ENCODE peak calls at places on chromosomes 5 and 9, in eight cellular contexts. U, Y, C, G, N, B, Z and K are unnamed samples.
A peak's percentile ranks its signal among the peaks of the same experiment; 100 is the strongest.

GRCh38 chr5:171961117-171961516 is 45.3 kb downstream of the FBXW11 start:
- DNase-seq in U (no peak), Y (no peak), C (no peak), G (no peak), N (no peak), B (no peak), Z (no peak), K (no peak)

GRCh38 chr5:104370523-104370922 is 807.9 kb upstream of the NUDT12 start:
- DNase-seq in U (no peak), Y (no peak), C (no peak), G (no peak), N (no peak), B (no peak), Z (no peak), K (no peak)

GRCh38 chr9:115262477-115262876 is 144.5 kb upstream of the TNC start:
- DNase-seq in U (peak; percentile 53), Y (no peak), C (no peak), G (peak; percentile 66), N (peak; percentile 86), B (peak; percentile 88), Z (peak; percentile 68), K (peak; percentile 47)

GRCh38 chr5:150636391-150637244 is 3.8 kb upstream of the SYNPO start:
- DNase-seq in U (peak; percentile 88), Y (peak; percentile 63), C (no peak), G (peak; percentile 69), N (peak; percentile 55), B (peak; percentile 84), Z (no peak), K (peak; percentile 74)

GRCh38 chr5:92374859-92375258 is 991.7 kb upstream of the ARRDC3 start:
- DNase-seq in U (no peak), Y (no peak), C (no peak), G (no peak), N (no peak), B (peak; percentile 52), Z (no peak), K (no peak)

GRCh38 chr5:103475629-103476240 is 86.9 kb downstream of the NUDT12 start:
- DNase-seq in U (no peak), Y (no peak), C (no peak), G (no peak), N (no peak), B (no peak), Z (peak; percentile 33), K (no peak)

GRCh38 chr9:110650261-110650660 is 18.3 kb upstream of the MUSK start:
- DNase-seq in U (no peak), Y (no peak), C (no peak), G (no peak), N (no peak), B (no peak), Z (no peak), K (no peak)

GRCh38 chr9:81664638-81665513 is 24.5 kb downstream of the TLE1 start:
- DNase-seq in U (no peak), Y (no peak), C (no peak), G (no peak), N (no peak), B (no peak), Z (no peak), K (no peak)

GRCh38 chr9:4855861-4856260 is 63.1 kb downstream of the RCL1 start:
- DNase-seq in U (no peak), Y (peak; percentile 37), C (peak; percentile 45), G (no peak), N (no peak), B (no peak), Z (no peak), K (no peak)

GRCh38 chr5:132830436-132831094 is at the start of gene SHROOM1:
- DNase-seq in U (peak; percentile 50), Y (peak; percentile 52), C (no peak), G (peak; percentile 73), N (peak; percentile 69), B (peak; percentile 85), Z (peak; percentile 49), K (peak; percentile 89)

GRCh38 chr9:99167120-99167519 is 54.6 kb downstream of the ALG2 start:
- DNase-seq in U (no peak), Y (no peak), C (no peak), G (no peak), N (no peak), B (no peak), Z (no peak), K (no peak)

GRCh38 chr9:99169982-99170761 is 51.6 kb downstream of the ALG2 start:
- DNase-seq in U (no peak), Y (no peak), C (no peak), G (no peak), N (no peak), B (no peak), Z (no peak), K (no peak)

GRCh38 chr9:99169086-99169485 is 52.7 kb downstream of the ALG2 start:
- DNase-seq in U (no peak), Y (no peak), C (no peak), G (no peak), N (no peak), B (no peak), Z (no peak), K (no peak)

GRCh38 chr9:99166149-99166548 is 55.6 kb downstream of the ALG2 start:
- DNase-seq in U (no peak), Y (no peak), C (no peak), G (no peak), N (no peak), B (no peak), Z (no peak), K (no peak)

GRCh38 chr9:99167694-99168093 is 54.0 kb downstream of the ALG2 start:
- DNase-seq in U (no peak), Y (no peak), C (no peak), G (no peak), N (no peak), B (no peak), Z (no peak), K (no peak)
- TF ChIP-seq CTCF in U (no peak), Y (no peak), C (no peak), G (no peak), N (no peak), B (no peak), Z (no peak), K (no peak)

GRCh38 chr5:109406719-109407118 is 3.1 kb downstream of the PJA2 start:
- DNase-seq in U (no peak), Y (no peak), C (no peak), G (no peak), N (no peak), B (no peak), Z (no peak), K (no peak)
- H3K4me3 ChIP-seq in U (no peak overlapping the region), Y (peak overlapping the region; percentile 10), C (peak overlapping the region; percentile 93), G (no peak overlapping the region), N (peak overlapping the region; percentile 82), B (peak overlapping the region; percentile 10), Z (no peak overlapping the region), K (no peak overlapping the region)

GRCh38 chr5:142863856-142864255 is 93.7 kb downstream of the ARHGAP26 start:
- DNase-seq in U (no peak), Y (no peak), C (no peak), G (no peak), N (no peak), B (no peak), Z (no peak), K (no peak)
- H3K27ac ChIP-seq in U (no peak overlapping the region), Y (no peak overlapping the region), C (no peak overlapping the region), G (no peak overlapping the region), N (peak overlapping the region; percentile 68), B (no peak overlapping the region), Z (peak overlapping the region; percentile 60), K (no peak overlapping the region)

GRCh38 chr9:14417230-14417629 is 103.3 kb upstream of the NFIB start:
- DNase-seq in U (no peak), Y (no peak), C (no peak), G (no peak), N (no peak), B (no peak), Z (no peak), K (no peak)
- TF ChIP-seq CTCF in U (no peak), Y (no peak), C (no peak), G (no peak), N (no peak), B (no peak), Z (no peak), K (no peak)

DNA sequence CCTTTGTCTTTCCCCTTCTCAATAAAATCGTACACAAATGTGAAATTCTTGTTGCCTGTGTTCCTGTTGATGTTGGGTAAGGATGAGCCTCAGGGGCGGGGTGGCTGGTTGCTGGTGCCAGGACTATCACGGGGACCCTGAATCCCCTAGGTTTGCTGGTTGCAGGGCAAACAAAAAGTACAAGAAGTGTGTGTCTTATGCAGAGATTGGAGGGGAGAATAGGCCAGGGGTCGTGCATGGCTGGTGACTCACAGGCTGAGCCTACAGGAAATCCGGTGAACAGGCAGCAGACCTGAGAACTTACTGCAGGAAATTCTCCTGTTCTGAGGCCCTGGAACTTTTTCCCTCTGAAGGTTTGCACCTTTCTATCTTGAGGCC is 5.5 kb downstream of the ANXA2R start:
- DNase-seq in U (no peak), Y (no peak), C (no peak), G (no peak), N (no peak), B (no peak), Z (no peak), K (no peak)
- H3K4me3 ChIP-seq in U (no peak overlapping the region), Y (no peak overlapping the region), C (no peak overlapping the region), G (no peak overlapping the region), N (peak overlapping the region; percentile 56), B (no peak overlapping the region), Z (no peak overlapping the region), K (no peak overlapping the region)

GRCh38 chr5:59103303-59103702 is 520.4 kb downstream of the RAB3C start:
- DNase-seq in U (no peak), Y (no peak), C (no peak), G (no peak), N (no peak), B (no peak), Z (no peak), K (no peak)
- H3K27ac ChIP-seq in U (no peak overlapping the region), Y (no peak overlapping the region), C (no peak overlapping the region), G (no peak overlapping the region), N (no peak overlapping the region), B (no peak overlapping the region), Z (peak overlapping the region; percentile 98), K (no peak overlapping the region)

GRCh38 chr5:180201051-180201987 is 7.7 kb downstream of the RASGEF1C start:
- DNase-seq in U (no peak), Y (no peak), C (no peak), G (no peak), N (no peak), B (no peak), Z (peak; percentile 35), K (no peak)
- TF ChIP-seq CTCF in U (peak; percentile 22), Y (no peak), C (peak; percentile 44), G (no peak), N (peak; percentile 35), B (no peak), Z (peak; percentile 34), K (peak; percentile 17)

DNA sequence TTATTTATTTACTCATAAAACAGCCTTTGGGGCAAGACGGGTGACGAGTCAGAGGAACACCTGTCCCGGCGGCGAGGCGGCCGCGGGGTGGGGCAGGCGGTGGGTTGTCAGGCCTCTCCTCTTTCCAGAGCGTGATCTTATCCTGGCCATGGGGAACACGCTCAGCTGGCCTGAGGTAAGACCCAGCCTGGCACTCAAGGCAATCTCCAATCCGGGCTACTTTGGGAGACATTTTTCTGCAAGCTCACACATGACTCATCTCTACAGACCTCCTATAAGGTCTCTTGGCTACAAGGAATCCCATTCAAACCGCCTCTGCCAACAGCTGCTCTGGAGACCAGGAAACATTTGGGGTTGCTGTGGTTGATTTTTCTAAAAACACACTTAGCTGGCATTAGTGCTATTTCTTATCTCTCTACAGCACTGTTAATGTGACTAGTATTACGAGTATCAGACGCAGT is 6.2 kb downstream of the RAPGEF1 start:
- DNase-seq in U (no peak), Y (no peak), C (no peak), G (no peak), N (no peak), B (peak; percentile 77), Z (peak; percentile 86), K (no peak)
- H3K4me3 ChIP-seq in U (no peak overlapping the region), Y (no peak overlapping the region), C (no peak overlapping the region), G (no peak overlapping the region), N (no peak overlapping the region), B (no peak overlapping the region), Z (peak overlapping the region; percentile 0), K (no peak overlapping the region)